ENCODE peak calls at places on chromosomes 2 and 18, in five cellular contexts. One of them, this sample, is unnamed.

GRCh38 chr2:241188386-241189092 is at the start of gene ANO7:
- DNase-seq in ovary: no peak
- DNase-seq in HFF-Myc: no peak
- DNase-seq in fibroblast of lung: no peak
- DNase-seq in lower lobe of right lung: peak
- DNase-seq in this sample: no peak

GRCh38 chr2:225889452-225889851 is 489.9 kb downstream of the NYAP2 start:
- DNase-seq in ovary: no peak
- DNase-seq in HFF-Myc: peak
- DNase-seq in fibroblast of lung: peak
- DNase-seq in lower lobe of right lung: no peak
- DNase-seq in this sample: peak

GRCh38 chr2:241003369-241003768 is 5.0 kb downstream of the SNED1 start:
- DNase-seq in ovary: peak
- DNase-seq in HFF-Myc: no peak
- DNase-seq in fibroblast of lung: no peak
- DNase-seq in lower lobe of right lung: no peak
- DNase-seq in this sample: no peak

GRCh38 chr18:2903006-2903405 is 56.2 kb downstream of the EMILIN2 start:
- DNase-seq in ovary: peak
- DNase-seq in HFF-Myc: peak
- DNase-seq in fibroblast of lung: peak
- DNase-seq in lower lobe of right lung: no peak
- DNase-seq in this sample: peak

GRCh38 chr2:120175000-120175581 is 48.1 kb downstream of the TMEM185B start:
- DNase-seq in ovary: no peak
- DNase-seq in HFF-Myc: peak
- DNase-seq in fibroblast of lung: peak
- DNase-seq in lower lobe of right lung: no peak
- DNase-seq in this sample: peak

GRCh38 chr18:9578306-9578705 is 36.1 kb downstream of the PPP4R1 start:
- DNase-seq in ovary: no peak
- DNase-seq in HFF-Myc: no peak
- DNase-seq in fibroblast of lung: no peak
- DNase-seq in lower lobe of right lung: no peak
- DNase-seq in this sample: no peak

GRCh38 chr18:23316986-23317385 is 136.1 kb upstream of the RIOK3 start:
- DNase-seq in ovary: no peak
- DNase-seq in HFF-Myc: no peak
- DNase-seq in fibroblast of lung: no peak
- DNase-seq in lower lobe of right lung: no peak
- DNase-seq in this sample: no peak

GRCh38 chr18:56068030-56068671 is 480.2 kb upstream of the TCF4 start:
- DNase-seq in ovary: peak
- DNase-seq in HFF-Myc: peak
- DNase-seq in fibroblast of lung: peak
- DNase-seq in lower lobe of right lung: no peak
- DNase-seq in this sample: peak

GRCh38 chr2:200523604-200524003 is 2.4 kb upstream of the SGO2 start:
- DNase-seq in ovary: no peak
- DNase-seq in HFF-Myc: no peak
- DNase-seq in fibroblast of lung: no peak
- DNase-seq in lower lobe of right lung: no peak
- DNase-seq in this sample: no peak

GRCh38 chr18:3449702-3450357 is at the start of gene TGIF1:
- DNase-seq in ovary: peak
- DNase-seq in HFF-Myc: no peak
- DNase-seq in fibroblast of lung: peak
- DNase-seq in lower lobe of right lung: peak
- DNase-seq in this sample: peak

DNA sequence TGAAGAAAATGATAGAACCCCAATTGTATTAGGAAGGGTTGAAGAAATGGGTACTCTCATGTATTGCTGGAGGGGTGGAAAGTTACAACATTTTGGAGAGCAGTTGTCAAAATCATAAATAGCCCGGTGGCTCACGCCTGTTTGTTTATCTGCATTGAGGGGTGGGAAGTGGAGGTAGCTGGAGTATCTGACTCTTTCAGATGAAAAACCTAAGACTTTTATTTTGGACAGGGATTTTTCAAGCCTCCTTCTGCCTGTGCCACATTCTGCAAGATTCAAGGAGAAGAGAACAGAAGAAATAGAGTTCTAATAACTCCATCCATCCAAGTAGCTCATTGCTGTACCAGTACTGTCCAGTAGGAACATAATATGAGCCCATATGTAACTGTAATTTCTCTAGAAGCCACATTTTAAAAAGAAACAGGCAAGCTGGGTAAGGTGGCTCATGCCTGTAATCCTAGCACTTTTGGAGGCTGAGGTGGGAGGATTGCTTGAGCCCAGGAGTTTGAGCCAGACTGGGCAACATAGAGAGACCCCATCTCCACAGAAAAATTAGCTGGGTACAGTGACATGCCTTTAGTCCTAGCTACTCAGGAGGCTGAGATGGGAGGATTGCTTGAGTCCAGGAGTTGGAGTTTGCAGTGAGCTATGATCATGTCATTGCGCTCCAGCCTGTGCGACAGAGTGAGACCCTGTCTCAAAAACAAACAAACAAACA is 35.5 kb upstream of the NT5DC4 start:
- DNase-seq in ovary: no peak
- DNase-seq in HFF-Myc: no peak
- DNase-seq in fibroblast of lung: no peak
- DNase-seq in lower lobe of right lung: no peak
- DNase-seq in this sample: no peak
- TF ChIP-seq CTCF in ovary: no peak
- TF ChIP-seq CTCF in HFF-Myc: no peak
- TF ChIP-seq CTCF in fibroblast of lung: no peak
- TF ChIP-seq CTCF in lower lobe of right lung: no peak
- TF ChIP-seq CTCF in this sample: no peak

GRCh38 chr2:223019390-223019930 is 32.5 kb upstream of the KCNE4 start:
- DNase-seq in ovary: no peak
- DNase-seq in HFF-Myc: no peak
- DNase-seq in fibroblast of lung: no peak
- DNase-seq in lower lobe of right lung: no peak
- DNase-seq in this sample: no peak

GRCh38 chr2:223020971-223021675 is 30.9 kb upstream of the KCNE4 start:
- DNase-seq in ovary: no peak
- DNase-seq in HFF-Myc: no peak
- DNase-seq in fibroblast of lung: no peak
- DNase-seq in lower lobe of right lung: no peak
- DNase-seq in this sample: no peak

DNA sequence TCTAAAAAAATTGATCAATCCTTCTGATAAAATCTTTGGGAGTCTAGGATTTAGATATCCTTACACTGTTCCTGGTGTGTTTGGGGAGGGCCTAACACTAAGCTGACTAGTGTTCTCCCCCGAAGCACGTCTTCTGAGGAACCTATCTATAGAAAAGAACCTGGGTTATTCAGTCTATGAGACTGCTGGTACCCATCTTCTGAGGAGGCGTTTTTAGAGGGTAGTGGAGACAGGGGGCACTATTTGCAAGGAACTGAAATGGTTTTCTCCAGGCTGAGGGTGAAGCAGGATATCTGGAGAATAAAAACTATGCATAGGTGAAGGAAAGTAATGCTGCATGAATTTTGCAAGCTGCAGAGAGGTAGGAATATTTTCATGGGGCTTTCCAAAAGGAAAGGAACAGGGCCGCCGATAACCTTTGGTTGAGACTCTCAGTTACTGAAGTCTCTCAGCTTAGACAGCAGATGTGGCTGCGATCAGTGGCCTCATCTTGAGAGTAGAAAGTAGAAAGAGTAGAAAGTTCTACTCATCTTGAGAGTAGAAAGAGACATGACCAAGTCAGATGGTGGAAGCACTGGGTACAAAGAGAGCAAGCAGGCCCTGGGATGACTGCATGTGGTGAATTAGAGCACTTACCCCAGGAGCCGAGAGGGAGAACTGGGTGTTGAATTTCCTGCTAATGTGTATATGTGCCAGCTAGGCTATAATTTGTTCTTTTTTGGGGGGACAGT is 31.8 kb upstream of the KCNE4 start:
- DNase-seq in ovary: no peak
- DNase-seq in HFF-Myc: no peak
- DNase-seq in fibroblast of lung: no peak
- DNase-seq in lower lobe of right lung: no peak
- DNase-seq in this sample: no peak
- TF ChIP-seq CTCF in ovary: no peak
- TF ChIP-seq CTCF in HFF-Myc: no peak
- TF ChIP-seq CTCF in fibroblast of lung: no peak
- TF ChIP-seq CTCF in lower lobe of right lung: no peak
- TF ChIP-seq CTCF in this sample: no peak

DNA sequence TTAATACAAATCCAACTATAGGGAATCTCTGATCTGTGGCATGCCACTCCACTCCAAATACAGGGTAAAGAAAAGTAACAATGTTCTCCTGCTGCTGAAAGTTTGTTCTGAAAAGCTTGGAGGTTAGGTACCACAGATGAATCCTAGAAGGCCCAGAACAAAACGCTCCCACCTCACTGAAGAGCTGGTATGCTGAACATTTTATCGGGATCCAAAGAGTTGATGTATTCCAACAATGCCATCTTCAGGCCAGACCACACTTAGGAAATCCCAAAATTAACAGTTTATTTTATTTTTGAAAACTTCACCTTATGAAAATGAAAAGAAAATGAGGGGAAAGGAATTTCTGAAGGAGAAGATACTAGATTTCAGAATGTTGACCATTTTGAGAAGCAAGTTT is 145.1 kb upstream of the CDH19 start:
- DNase-seq in ovary: no peak
- DNase-seq in HFF-Myc: no peak
- DNase-seq in fibroblast of lung: peak
- DNase-seq in lower lobe of right lung: no peak
- DNase-seq in this sample: no peak
- TF ChIP-seq CTCF in ovary: no peak
- TF ChIP-seq CTCF in HFF-Myc: no peak
- TF ChIP-seq CTCF in fibroblast of lung: no peak
- TF ChIP-seq CTCF in lower lobe of right lung: peak
- TF ChIP-seq CTCF in this sample: no peak

DNA sequence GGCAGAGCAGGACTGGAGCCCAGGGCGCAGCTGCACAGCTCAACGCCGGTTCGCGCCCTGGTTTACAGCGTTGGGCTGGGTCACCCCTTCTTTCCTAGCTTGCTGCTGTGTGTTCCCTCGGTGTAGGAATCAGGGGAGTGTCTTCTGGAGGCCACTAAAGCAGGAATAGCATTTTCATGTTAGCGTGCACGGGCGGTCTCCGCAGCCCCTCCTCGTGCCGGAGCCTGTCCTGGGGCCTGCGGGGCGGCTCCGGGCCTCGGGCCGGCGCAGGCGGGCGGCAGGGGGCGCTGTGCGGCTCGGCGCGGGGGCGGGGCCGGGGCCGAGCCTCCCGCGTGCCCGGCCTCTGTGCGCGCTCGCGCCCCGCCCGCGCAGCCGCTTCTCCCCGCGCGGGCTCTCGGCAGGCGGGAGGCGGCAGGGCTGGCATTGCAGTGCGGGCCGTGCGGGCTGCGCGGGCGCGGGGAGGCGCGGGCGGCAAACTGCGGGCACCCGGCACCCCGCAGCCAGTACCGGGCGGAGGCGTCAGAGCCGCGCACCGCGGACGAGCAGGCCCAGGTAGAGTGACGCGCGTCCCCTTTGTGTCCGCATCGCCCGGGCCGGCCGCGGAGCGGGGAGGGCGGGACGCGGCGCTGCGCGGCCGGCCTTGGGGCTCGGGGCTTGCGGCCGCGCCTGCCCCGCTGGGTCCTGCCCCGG is at the start of gene RNF144A:
- DNase-seq in ovary: peak
- DNase-seq in HFF-Myc: no peak
- DNase-seq in fibroblast of lung: peak
- DNase-seq in lower lobe of right lung: peak
- DNase-seq in this sample: peak
- TF ChIP-seq CTCF in ovary: peak
- TF ChIP-seq CTCF in HFF-Myc: peak
- TF ChIP-seq CTCF in fibroblast of lung: peak
- TF ChIP-seq CTCF in lower lobe of right lung: peak
- TF ChIP-seq CTCF in this sample: peak

DNA sequence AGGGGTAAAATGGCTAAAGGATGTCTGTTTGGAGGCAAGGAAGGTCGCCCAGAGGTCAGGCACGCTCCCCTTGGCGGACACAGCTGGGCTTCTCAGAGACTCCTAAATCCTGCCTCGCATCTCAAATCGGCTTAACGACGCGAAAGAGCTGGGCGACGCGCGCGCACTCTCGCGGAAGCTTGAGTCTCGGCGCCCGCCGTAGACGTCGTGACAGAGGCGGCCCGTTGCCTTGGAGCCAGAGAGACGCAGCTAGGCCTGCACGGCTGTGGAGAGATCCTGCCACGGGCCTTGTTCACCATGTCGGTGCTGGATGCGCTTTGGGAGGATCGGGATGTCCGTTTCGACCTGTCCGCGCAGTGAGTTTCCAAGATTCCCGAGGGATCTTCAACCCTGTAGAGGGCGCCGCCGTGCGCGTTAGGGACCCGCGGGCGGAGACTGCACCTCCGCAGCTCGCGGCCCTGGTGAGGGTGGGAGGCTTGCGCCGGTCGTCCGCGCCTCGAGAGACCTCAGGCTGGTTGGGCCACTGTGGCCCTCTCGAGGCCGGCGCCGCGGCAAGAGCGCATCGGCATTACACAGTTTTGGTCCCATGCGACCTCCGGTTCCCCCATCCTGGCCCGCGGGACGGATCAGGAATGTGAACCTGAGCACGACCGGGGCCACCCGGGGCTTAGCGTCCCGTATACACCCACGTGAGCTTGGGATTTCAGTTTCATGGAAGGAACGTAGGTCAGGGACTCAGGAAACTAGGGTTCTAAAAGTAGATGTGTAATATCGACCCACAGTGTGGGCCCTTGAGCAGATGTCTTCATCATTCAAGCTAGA is at the start of gene BBS5:
- DNase-seq in ovary: peak
- DNase-seq in HFF-Myc: peak
- DNase-seq in fibroblast of lung: peak
- DNase-seq in lower lobe of right lung: peak
- DNase-seq in this sample: peak
- TF ChIP-seq CTCF in ovary: peak
- TF ChIP-seq CTCF in HFF-Myc: peak
- TF ChIP-seq CTCF in fibroblast of lung: peak
- TF ChIP-seq CTCF in lower lobe of right lung: peak
- TF ChIP-seq CTCF in this sample: peak

GRCh38 chr2:234308073-234308813 is 188.6 kb downstream of the ARL4C start:
- DNase-seq in ovary: no peak
- DNase-seq in HFF-Myc: no peak
- DNase-seq in fibroblast of lung: peak
- DNase-seq in lower lobe of right lung: no peak
- DNase-seq in this sample: no peak
- TF ChIP-seq CTCF in ovary: no peak
- TF ChIP-seq CTCF in HFF-Myc: no peak
- TF ChIP-seq CTCF in fibroblast of lung: no peak
- TF ChIP-seq CTCF in lower lobe of right lung: no peak
- TF ChIP-seq CTCF in this sample: no peak

This sample was measured in RWPE1.